ENCODE peak calls at places on chromosomes 13 and 19, in four cellular contexts. One of them, this sample, is unnamed. For H3K4me1, the result is how much of the 10 kb centered on the place peaks cover.

GRCh38 chr13:30972888-30973377 is 40.5 kb downstream of the TEX26 start:
- DNase-seq in cardiac muscle cell: no peak
- DNase-seq in mucosa of descending colon: peak
- DNase-seq in lung: peak
- DNase-seq in this sample: no peak

GRCh38 chr13:37074703-37075102 is 15.2 kb upstream of the SUPT20H start:
- DNase-seq in cardiac muscle cell: peak
- DNase-seq in mucosa of descending colon: no peak
- DNase-seq in lung: no peak
- DNase-seq in this sample: no peak

GRCh38 chr19:49114630-49115363 is 627 bp downstream of the LIN7B start:
- DNase-seq in cardiac muscle cell: peak
- DNase-seq in mucosa of descending colon: peak
- DNase-seq in lung: peak
- DNase-seq in this sample: no peak

GRCh38 chr19:33649919-33650305 is 28.2 kb downstream of the CHST8 start:
- DNase-seq in cardiac muscle cell: no peak
- DNase-seq in mucosa of descending colon: no peak
- DNase-seq in lung: no peak
- DNase-seq in this sample: no peak

GRCh38 chr13:87368639-87369038 is 302.5 kb upstream of the SLITRK5 start:
- DNase-seq in cardiac muscle cell: no peak
- DNase-seq in mucosa of descending colon: no peak
- DNase-seq in lung: no peak
- DNase-seq in this sample: no peak

GRCh38 chr13:99916366-99917103 is 55.0 kb downstream of the ZIC5 start:
- DNase-seq in cardiac muscle cell: peak
- DNase-seq in mucosa of descending colon: peak
- DNase-seq in lung: no peak
- DNase-seq in this sample: no peak

GRCh38 chr19:51143486-51143885 is 1.4 kb downstream of the SIGLEC7 start:
- DNase-seq in cardiac muscle cell: no peak
- DNase-seq in mucosa of descending colon: no peak
- DNase-seq in lung: no peak
- DNase-seq in this sample: no peak

GRCh38 chr19:3670796-3671679 is 29.2 kb downstream of the PIP5K1C start:
- DNase-seq in cardiac muscle cell: peak
- DNase-seq in mucosa of descending colon: peak
- DNase-seq in lung: peak
- DNase-seq in this sample: no peak

GRCh38 chr19:54883228-54883627 is 9.2 kb downstream of the FCAR start:
- DNase-seq in cardiac muscle cell: no peak
- DNase-seq in mucosa of descending colon: no peak
- DNase-seq in lung: no peak
- DNase-seq in this sample: no peak

GRCh38 chr19:35942235-35942634 is 6.1 kb downstream of the LRFN3 start:
- DNase-seq in cardiac muscle cell: no peak
- DNase-seq in mucosa of descending colon: no peak
- DNase-seq in lung: no peak
- DNase-seq in this sample: peak

GRCh38 chr13:62747629-62748028 is 1332.0 kb upstream of the PCDH20 start:
- DNase-seq in cardiac muscle cell: no peak
- DNase-seq in mucosa of descending colon: no peak
- DNase-seq in lung: no peak
- DNase-seq in this sample: no peak

GRCh38 chr13:43877788-43878187 is 1.8 kb downstream of the CCDC122 start:
- DNase-seq in cardiac muscle cell: no peak
- DNase-seq in mucosa of descending colon: no peak
- DNase-seq in lung: no peak
- DNase-seq in this sample: no peak

GRCh38 chr19:58569943-58570670 is 3.0 kb downstream of the MZF1 start:
- DNase-seq in cardiac muscle cell: no peak
- DNase-seq in mucosa of descending colon: peak
- DNase-seq in lung: no peak
- DNase-seq in this sample: peak

GRCh38 chr13:112643759-112644459 is 45.9 kb upstream of the ATP11A start:
- DNase-seq in cardiac muscle cell: no peak
- DNase-seq in mucosa of descending colon: peak
- DNase-seq in lung: peak
- DNase-seq in this sample: peak

GRCh38 chr13:26784704-26785639 is 24.4 kb upstream of the GPR12 start:
- DNase-seq in cardiac muscle cell: no peak
- DNase-seq in mucosa of descending colon: peak
- DNase-seq in lung: no peak
- DNase-seq in this sample: no peak

GRCh38 chr19:35088514-35088913 is 27.1 kb upstream of the FXYD3 start:
- DNase-seq in cardiac muscle cell: peak
- DNase-seq in mucosa of descending colon: no peak
- DNase-seq in lung: no peak
- DNase-seq in this sample: no peak

GRCh38 chr13:50444726-50445125 is 398.8 kb downstream of the DLEU7 start:
- DNase-seq in cardiac muscle cell: no peak
- DNase-seq in mucosa of descending colon: no peak
- DNase-seq in lung: no peak
- DNase-seq in this sample: no peak

GRCh38 chr13:43136940-43137574 is 113.7 kb downstream of the DNAJC15 start:
- DNase-seq in cardiac muscle cell: no peak
- DNase-seq in mucosa of descending colon: no peak
- DNase-seq in lung: no peak
- DNase-seq in this sample: peak

GRCh38 chr13:114140131-114140908 is 7.9 kb upstream of the RASA3 start:
- DNase-seq in cardiac muscle cell: no peak
- DNase-seq in mucosa of descending colon: peak
- DNase-seq in lung: no peak
- DNase-seq in this sample: peak

GRCh38 chr13:94389544-94390351 is 89.7 kb downstream of the DCT start:
- DNase-seq in cardiac muscle cell: peak
- DNase-seq in mucosa of descending colon: no peak
- DNase-seq in lung: no peak
- DNase-seq in this sample: no peak

GRCh38 chr13:36030670-36031331 is 100.4 kb downstream of the DCLK1 start:
- DNase-seq in cardiac muscle cell: peak
- DNase-seq in mucosa of descending colon: no peak
- DNase-seq in lung: no peak
- DNase-seq in this sample: no peak

GRCh38 chr19:43505941-43506340 is 1.4 kb upstream of the PHLDB3 start:
- DNase-seq in cardiac muscle cell: no peak
- DNase-seq in mucosa of descending colon: no peak
- DNase-seq in lung: no peak
- DNase-seq in this sample: no peak

GRCh38 chr13:69306766-69307165 is 800.9 kb upstream of the ATXN8OS start:
- DNase-seq in cardiac muscle cell: no peak
- DNase-seq in mucosa of descending colon: no peak
- DNase-seq in lung: no peak
- DNase-seq in this sample: no peak

GRCh38 chr13:112141643-112142400 is 74.9 kb downstream of the SOX1 start:
- DNase-seq in cardiac muscle cell: no peak
- DNase-seq in mucosa of descending colon: no peak
- DNase-seq in lung: no peak
- DNase-seq in this sample: peak

GRCh38 chr19:35669974-35670373 is 3.7 kb downstream of the UPK1A start:
- DNase-seq in cardiac muscle cell: no peak
- DNase-seq in mucosa of descending colon: no peak
- DNase-seq in lung: no peak
- DNase-seq in this sample: no peak

GRCh38 chr13:26425439-26426358 is 131.8 kb upstream of the WASF3 start:
- DNase-seq in cardiac muscle cell: no peak
- DNase-seq in mucosa of descending colon: peak
- DNase-seq in lung: peak
- DNase-seq in this sample: no peak

GRCh38 chr13:97205971-97206370 is 16.2 kb upstream of the MBNL2 start:
- DNase-seq in cardiac muscle cell: peak
- DNase-seq in mucosa of descending colon: no peak
- DNase-seq in lung: no peak
- DNase-seq in this sample: no peak

GRCh38 chr13:112722433-112723250 is 32.8 kb downstream of the ATP11A start:
- DNase-seq in cardiac muscle cell: peak
- DNase-seq in mucosa of descending colon: peak
- DNase-seq in lung: peak
- DNase-seq in this sample: no peak

GRCh38 chr13:28849441-28849840 is 29.3 kb downstream of the MTUS2 start:
- DNase-seq in cardiac muscle cell: no peak
- DNase-seq in mucosa of descending colon: no peak
- DNase-seq in lung: no peak
- DNase-seq in this sample: no peak
- H3K4me1 ChIP-seq in cardiac muscle cell: under half
- H3K4me1 ChIP-seq in mucosa of descending colon: under half
- H3K4me1 ChIP-seq in lung: under half
- H3K4me1 ChIP-seq in this sample: under half

GRCh38 chr13:25262261-25262660 is 25.0 kb downstream of the MTMR6 start:
- DNase-seq in cardiac muscle cell: no peak
- DNase-seq in mucosa of descending colon: no peak
- DNase-seq in lung: no peak
- DNase-seq in this sample: no peak

GRCh38 chr13:25268561-25268960 is 18.7 kb downstream of the MTMR6 start:
- DNase-seq in cardiac muscle cell: no peak
- DNase-seq in mucosa of descending colon: no peak
- DNase-seq in lung: no peak
- DNase-seq in this sample: no peak

DNA sequence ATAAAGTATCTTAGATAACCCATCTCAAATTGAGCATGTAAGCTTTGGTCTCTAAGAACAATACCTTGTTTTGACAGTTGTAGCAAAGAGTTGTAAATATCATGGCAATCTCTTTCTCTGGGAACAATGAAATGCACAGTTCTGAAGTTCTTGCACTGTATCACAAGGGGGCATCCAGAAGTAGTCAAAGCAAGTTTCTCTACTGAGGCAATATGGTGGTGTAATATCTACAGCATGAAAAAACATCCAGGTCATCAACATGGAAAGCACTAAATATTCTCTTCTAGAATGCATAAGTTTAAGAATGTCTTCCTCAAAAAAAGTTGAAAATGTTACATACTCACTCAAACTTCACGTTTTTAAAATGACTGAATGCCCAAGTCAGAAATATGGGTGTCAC is 19.6 kb downstream of the MTMR6 start:
- DNase-seq in cardiac muscle cell: peak
- DNase-seq in mucosa of descending colon: no peak
- DNase-seq in lung: no peak
- DNase-seq in this sample: no peak
- TF ChIP-seq CTCF in cardiac muscle cell: peak
- TF ChIP-seq CTCF in mucosa of descending colon: no peak
- TF ChIP-seq CTCF in lung: no peak
- TF ChIP-seq CTCF in this sample: no peak

DNA sequence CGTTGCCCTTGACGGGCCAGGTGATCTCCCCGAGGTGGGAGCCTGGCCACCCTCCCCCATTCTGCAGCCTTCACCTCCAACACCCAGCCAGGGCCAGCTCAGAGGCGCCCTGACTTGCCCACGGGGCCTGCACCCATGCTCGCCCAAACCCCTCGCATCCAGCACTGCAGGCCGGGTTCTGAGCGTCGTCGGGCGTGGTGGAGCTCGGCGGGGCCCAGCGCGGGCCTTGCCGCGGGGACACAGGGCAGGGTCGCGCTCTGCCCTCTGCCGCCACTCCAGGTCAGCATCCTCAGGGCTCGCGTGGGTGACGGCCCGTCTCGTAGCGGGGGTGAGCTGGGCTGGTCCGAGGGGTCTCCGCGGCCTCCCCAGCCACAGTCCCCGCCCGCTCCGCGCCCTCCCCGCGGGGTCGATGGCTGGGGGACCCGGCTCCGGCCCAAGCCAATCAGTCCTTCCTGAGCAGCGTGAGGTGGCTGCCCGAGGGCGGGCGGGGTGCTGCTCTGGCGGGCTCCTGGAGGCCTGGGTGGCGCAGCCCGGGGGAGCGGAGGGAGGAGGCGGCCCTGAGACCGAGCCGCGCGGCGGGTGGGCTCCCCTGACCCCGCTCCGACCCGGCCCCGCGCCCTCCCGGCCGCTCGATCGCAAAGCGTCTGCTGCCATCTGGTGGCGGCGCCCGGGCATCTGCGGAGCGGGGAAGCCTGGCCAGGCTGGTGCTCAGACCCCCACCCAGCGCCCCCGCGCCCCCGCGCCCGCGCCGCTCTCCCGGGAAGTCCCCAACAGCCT is 61.4 kb downstream of the CCNE1 start:
- DNase-seq in cardiac muscle cell: peak
- DNase-seq in mucosa of descending colon: peak
- DNase-seq in lung: peak
- DNase-seq in this sample: no peak
- H3K4me1 ChIP-seq in cardiac muscle cell: under half
- H3K4me1 ChIP-seq in mucosa of descending colon: under half
- H3K4me1 ChIP-seq in lung: under half
- H3K4me1 ChIP-seq in this sample: under half

DNA sequence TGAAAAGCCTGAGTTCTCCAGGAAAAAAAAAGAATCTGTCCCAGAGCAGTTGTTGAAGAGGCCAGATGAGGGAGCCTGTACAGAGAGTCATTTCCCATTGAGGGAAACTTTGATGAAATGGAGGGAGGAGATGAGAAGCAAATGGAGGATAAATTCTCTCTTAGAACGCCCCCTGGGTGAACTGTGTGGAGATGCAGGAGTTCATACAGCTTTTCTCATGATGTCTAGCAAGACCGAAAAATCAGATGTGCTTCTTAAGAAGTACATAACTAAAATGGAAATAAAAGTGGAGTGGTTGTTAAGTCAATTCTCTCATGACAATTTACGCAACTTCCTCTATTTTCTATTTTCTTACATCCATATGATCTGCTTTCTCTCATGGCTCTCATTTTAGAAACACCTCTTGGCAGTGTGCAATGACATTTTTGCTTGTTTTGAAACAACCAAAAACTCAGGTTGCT is 1263.1 kb downstream of the PCDH9 start:
- DNase-seq in cardiac muscle cell: peak
- DNase-seq in mucosa of descending colon: no peak
- DNase-seq in lung: no peak
- DNase-seq in this sample: no peak
- TF ChIP-seq CTCF in cardiac muscle cell: peak
- TF ChIP-seq CTCF in mucosa of descending colon: no peak
- TF ChIP-seq CTCF in lung: no peak
- TF ChIP-seq CTCF in this sample: peak

GRCh38 chr19:15283141-15283885 is 49.0 kb downstream of the BRD4 start:
- DNase-seq in cardiac muscle cell: peak
- DNase-seq in mucosa of descending colon: no peak
- DNase-seq in lung: no peak
- DNase-seq in this sample: no peak
- H3K4me1 ChIP-seq in cardiac muscle cell: half or more
- H3K4me1 ChIP-seq in mucosa of descending colon: half or more
- H3K4me1 ChIP-seq in lung: half or more
- H3K4me1 ChIP-seq in this sample: under half

DNA sequence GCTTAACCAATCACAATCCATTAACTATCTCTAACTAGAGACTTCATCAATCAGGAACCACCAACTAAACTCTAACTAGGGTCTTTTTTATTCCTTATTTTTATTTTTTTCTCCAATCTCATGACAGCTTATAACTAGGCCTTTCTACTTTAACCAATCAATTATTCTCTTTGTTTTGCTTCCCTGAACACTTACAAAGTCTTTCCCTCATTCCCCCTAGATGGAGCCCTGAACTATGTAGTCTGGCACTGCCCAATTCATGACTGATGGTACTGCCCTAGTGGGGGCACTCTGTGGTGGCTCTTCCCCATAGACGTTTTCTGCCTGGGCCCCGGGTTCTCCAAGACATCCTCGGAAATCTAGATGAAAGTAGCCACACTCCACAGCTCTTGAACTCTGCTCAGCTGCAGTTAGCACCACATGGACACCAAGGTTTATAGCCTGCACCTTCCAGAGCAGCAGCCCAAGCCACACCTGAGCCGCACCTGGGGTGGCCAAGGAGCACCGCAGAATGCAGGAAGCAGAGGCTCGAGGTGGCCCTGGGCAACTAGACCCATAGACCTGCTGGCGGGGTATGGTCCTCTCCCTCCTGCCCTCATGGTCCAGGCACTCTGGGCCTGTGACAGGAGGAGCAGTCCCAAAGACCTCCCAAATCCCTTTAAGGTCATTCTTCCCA is 6.6 kb downstream of the ATP7B start:
- DNase-seq in cardiac muscle cell: no peak
- DNase-seq in mucosa of descending colon: peak
- DNase-seq in lung: no peak
- DNase-seq in this sample: no peak
- TF ChIP-seq CTCF in cardiac muscle cell: no peak
- TF ChIP-seq CTCF in mucosa of descending colon: no peak
- TF ChIP-seq CTCF in lung: no peak
- TF ChIP-seq CTCF in this sample: no peak